ENCODE peak calls at places on chromosomes 4 and X, in four cellular contexts. F is K562, Z is A549, T is HepG2. A is an unnamed sample.

GRCh38 chr4:32341342-32341741 is 1621.2 kb downstream of the PCDH7 start:
- DNase-seq in F (no peak), T (no peak), Z (no peak), A (no peak)

GRCh38 chr4:79014230-79014629 is 75.0 kb upstream of the PAQR3 start:
- DNase-seq in Z (no peak), F (no peak), T (no peak), A (no peak)

GRCh38 chrX:42943051-42943450 is 165.1 kb upstream of the PPP1R2C start:
- DNase-seq in F (no peak), Z (no peak), T (peak; percentile 1), A (no peak)

GRCh38 chrX:119755981-119756533 is 2.3 kb upstream of the SOWAHD start:
- DNase-seq in Z (no peak), T (peak; percentile 14), F (no peak), A (no peak)

GRCh38 chr4:8865681-8866310 is 5.8 kb downstream of the HMX1 start:
- DNase-seq in T (no peak), Z (no peak), F (no peak), A (no peak)

GRCh38 chr4:94634266-94634665 is 123.5 kb upstream of the BMPR1B start:
- DNase-seq in F (no peak), T (no peak), Z (no peak), A (no peak)

GRCh38 chrX:126770179-126770578 is 49.4 kb upstream of the PRR32 start:
- DNase-seq in F (peak; percentile 15), T (no peak), Z (peak; percentile 27), A (no peak)

GRCh38 chr4:186342582-186342981 is 76.6 kb downstream of the F11 start:
- DNase-seq in Z (peak; percentile 5), F (no peak), T (no peak), A (no peak)

GRCh38 chr4:75781328-75781727 is 57.0 kb downstream of the USO1 start:
- DNase-seq in F (no peak), T (no peak), Z (no peak), A (no peak)

GRCh38 chr4:53654300-53654758 is 63.0 kb upstream of the LNX1 start:
- DNase-seq in T (no peak), Z (no peak), F (no peak), A (no peak)

GRCh38 chr4:39626261-39626660 is 12.4 kb downstream of the SMIM14 start:
- DNase-seq in Z (no peak), F (no peak), T (no peak), A (no peak)

GRCh38 chrX:27336466-27337091 is 126.6 kb downstream of the PPP4R3C start:
- DNase-seq in F (peak; percentile 34), Z (peak; percentile 23), T (peak; percentile 2), A (peak; percentile 57)

GRCh38 chrX:18422325-18422724 is 3.1 kb upstream of the CDKL5 start:
- DNase-seq in Z (peak; percentile 92), F (no peak), T (no peak), A (no peak)

GRCh38 chr4:8739820-8740665 is 131.6 kb downstream of the HMX1 start:
- DNase-seq in T (no peak), F (no peak), Z (no peak), A (no peak)

GRCh38 chrX:1427756-1428155 is 25.0 kb downstream of the ASMTL start:
- DNase-seq in F (no peak), T (no peak), Z (no peak), A (peak; percentile 8)

GRCh38 chrX:23333842-23334535 is 660 bp upstream of the PTCHD1 start:
- DNase-seq in F (no peak), Z (no peak), T (no peak), A (peak; percentile 52)

GRCh38 chr4:176883681-176884418 is 91.1 kb upstream of the VEGFC start:
- DNase-seq in F (no peak), Z (peak; percentile 85), T (no peak), A (no peak)

GRCh38 chr4:183241771-183242170 is 78.3 kb downstream of the CLDN22 start:
- DNase-seq in T (peak; percentile 85), F (no peak), Z (no peak), A (no peak)

GRCh38 chr4:113636877-113637276 is 124.7 kb downstream of the CAMK2D start:
- DNase-seq in T (no peak), F (peak; percentile 22), Z (no peak), A (no peak)
- TF ChIP-seq HMGXB4 in T (no peak), F (no peak), Z (no peak), A (no peak)

DNA sequence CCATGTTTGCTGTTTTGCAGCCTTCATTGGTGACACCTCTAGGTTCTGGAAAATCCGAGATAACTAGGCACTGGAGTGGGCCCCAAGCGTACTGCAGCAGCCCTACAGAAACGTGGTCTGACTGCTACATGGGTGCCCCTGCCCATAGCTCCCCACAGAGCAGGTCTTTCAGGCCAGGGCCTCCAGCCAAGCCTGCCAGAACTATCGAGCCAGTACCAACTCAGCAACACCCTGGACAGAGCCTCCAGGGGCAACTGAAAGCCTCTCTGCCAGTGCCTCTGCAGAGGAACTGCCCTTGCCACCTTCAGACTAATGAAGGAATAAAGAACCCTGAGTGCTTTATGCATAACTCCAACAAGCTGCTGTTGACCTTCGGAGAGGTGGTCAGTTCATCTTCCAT is 111.1 kb upstream of the PPP3CA start:
- DNase-seq in T (no peak), F (no peak), Z (no peak), A (no peak)
- TF ChIP-seq HMGXB4 in T (no peak), F (no peak), Z (no peak), A (no peak)

GRCh38 chr4:149896428-149896827 is 80.8 kb upstream of the IQCM start:
- DNase-seq in F (no peak), Z (peak; percentile 4), T (no peak), A (peak; percentile 21)
- TF ChIP-seq HMGXB4 in F (no peak), Z (no peak), T (no peak), A (no peak)

GRCh38 chr4:137198791-137199190 is 333.5 kb downstream of the PCDH18 start:
- DNase-seq in F (no peak), T (no peak), Z (no peak), A (no peak)

GRCh38 chr4:137203601-137204000 is 328.7 kb downstream of the PCDH18 start:
- DNase-seq in T (no peak), F (no peak), Z (no peak), A (no peak)

DNA sequence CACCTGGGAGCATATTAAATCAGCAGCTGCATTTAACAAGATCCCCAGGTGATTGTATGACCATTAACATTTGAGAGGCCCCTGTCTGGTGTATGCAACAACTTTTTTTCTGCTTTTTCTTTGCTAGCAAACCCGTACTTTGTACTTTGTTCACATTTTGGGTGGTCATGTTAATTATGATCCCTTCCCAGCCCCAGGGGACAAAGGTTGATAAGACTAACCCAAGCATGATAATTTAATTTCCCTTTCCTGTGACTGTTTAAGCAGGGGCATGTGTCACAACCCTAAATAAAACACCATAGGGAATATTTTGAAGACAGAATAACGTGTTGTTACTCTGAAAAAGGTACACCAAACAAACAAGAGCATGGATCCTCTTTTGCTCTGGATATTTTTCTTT is 332.0 kb downstream of the PCDH18 start:
- DNase-seq in F (no peak), Z (no peak), T (no peak), A (no peak)
- TF ChIP-seq HMGXB4 in F (no peak), Z (no peak), T (no peak), A (no peak)

GRCh38 chrX:39633293-39633692 is 464.5 kb downstream of the BCOR start:
- DNase-seq in F (no peak), T (no peak), Z (no peak), A (no peak)
- TF ChIP-seq HMGXB4 in F (no peak), T (no peak), Z (no peak), A (no peak)